ENCODE peak calls at places on chromosomes 5 and 9, in four cellular contexts. One of them, this sample, is unnamed.
A peak's percentile ranks its signal among the peaks of the same experiment; 100 is the strongest.

GRCh38 chr5:2913306-2913705 is 161.8 kb upstream of the IRX2 start:
- DNase-seq in activated CD4-positive, alpha-beta T cell treated with anti-CD3 and anti-CD28 coated beads, Interleukin-2, amount 50 U/mL, for 24 hours: no peak
- DNase-seq in NCI-H460: no peak
- DNase-seq in skeletal muscle cell: no peak
- DNase-seq in this sample: no peak

GRCh38 chr9:27572918-27573698 is at the start of gene C9orf72:
- DNase-seq in NCI-H460: peak; percentile 1
- DNase-seq in skeletal muscle cell: no peak
- DNase-seq in activated CD4-positive, alpha-beta T cell treated with anti-CD3 and anti-CD28 coated beads, Interleukin-2, amount 50 U/mL, for 24 hours: peak; percentile 80
- DNase-seq in this sample: peak; percentile 76

GRCh38 chr9:91766301-91766700 is 183.7 kb downstream of the ROR2 start:
- DNase-seq in NCI-H460: no peak
- DNase-seq in skeletal muscle cell: no peak
- DNase-seq in activated CD4-positive, alpha-beta T cell treated with anti-CD3 and anti-CD28 coated beads, Interleukin-2, amount 50 U/mL, for 24 hours: no peak
- DNase-seq in this sample: no peak

GRCh38 chr5:43007246-43007910 is 32.7 kb downstream of the ANXA2R start:
- DNase-seq in activated CD4-positive, alpha-beta T cell treated with anti-CD3 and anti-CD28 coated beads, Interleukin-2, amount 50 U/mL, for 24 hours: peak; percentile 61
- DNase-seq in NCI-H460: peak; percentile 88
- DNase-seq in skeletal muscle cell: no peak
- DNase-seq in this sample: peak; percentile 85

GRCh38 chr9:136658849-136659535 is 3.7 kb upstream of the EGFL7 start:
- DNase-seq in NCI-H460: no peak
- DNase-seq in skeletal muscle cell: no peak
- DNase-seq in activated CD4-positive, alpha-beta T cell treated with anti-CD3 and anti-CD28 coated beads, Interleukin-2, amount 50 U/mL, for 24 hours: no peak
- DNase-seq in this sample: no peak

GRCh38 chr9:90966475-90967150 is 165.0 kb downstream of the SYK start:
- DNase-seq in activated CD4-positive, alpha-beta T cell treated with anti-CD3 and anti-CD28 coated beads, Interleukin-2, amount 50 U/mL, for 24 hours: no peak
- DNase-seq in skeletal muscle cell: no peak
- DNase-seq in NCI-H460: no peak
- DNase-seq in this sample: no peak

GRCh38 chr5:155489949-155490348 is 476.4 kb downstream of the KIF4B start:
- DNase-seq in activated CD4-positive, alpha-beta T cell treated with anti-CD3 and anti-CD28 coated beads, Interleukin-2, amount 50 U/mL, for 24 hours: no peak
- DNase-seq in NCI-H460: no peak
- DNase-seq in skeletal muscle cell: no peak
- DNase-seq in this sample: no peak

GRCh38 chr5:155726267-155726666 is 600.7 kb upstream of the SGCD start:
- DNase-seq in activated CD4-positive, alpha-beta T cell treated with anti-CD3 and anti-CD28 coated beads, Interleukin-2, amount 50 U/mL, for 24 hours: no peak
- DNase-seq in NCI-H460: no peak
- DNase-seq in skeletal muscle cell: no peak
- DNase-seq in this sample: no peak

GRCh38 chr9:18668944-18669343 is 195.0 kb downstream of the ADAMTSL1 start:
- DNase-seq in activated CD4-positive, alpha-beta T cell treated with anti-CD3 and anti-CD28 coated beads, Interleukin-2, amount 50 U/mL, for 24 hours: no peak
- DNase-seq in NCI-H460: no peak
- DNase-seq in skeletal muscle cell: no peak
- DNase-seq in this sample: no peak

GRCh38 chr9:73889023-73889422 is 608.1 kb upstream of the RORB start:
- DNase-seq in NCI-H460: no peak
- DNase-seq in activated CD4-positive, alpha-beta T cell treated with anti-CD3 and anti-CD28 coated beads, Interleukin-2, amount 50 U/mL, for 24 hours: no peak
- DNase-seq in skeletal muscle cell: no peak
- DNase-seq in this sample: no peak

GRCh38 chr5:61330879-61331406 is 1.1 kb upstream of the ZSWIM6 start:
- DNase-seq in skeletal muscle cell: no peak
- DNase-seq in NCI-H460: peak; percentile 72
- DNase-seq in activated CD4-positive, alpha-beta T cell treated with anti-CD3 and anti-CD28 coated beads, Interleukin-2, amount 50 U/mL, for 24 hours: peak; percentile 55
- DNase-seq in this sample: peak; percentile 73

GRCh38 chr5:31990701-31991110 is 183.4 kb downstream of the GOLPH3 start:
- DNase-seq in skeletal muscle cell: peak; percentile 4
- DNase-seq in activated CD4-positive, alpha-beta T cell treated with anti-CD3 and anti-CD28 coated beads, Interleukin-2, amount 50 U/mL, for 24 hours: no peak
- DNase-seq in NCI-H460: no peak
- DNase-seq in this sample: no peak

GRCh38 chr5:180600554-180601041 is 9.3 kb upstream of the SCGB3A1 start:
- DNase-seq in NCI-H460: no peak
- DNase-seq in activated CD4-positive, alpha-beta T cell treated with anti-CD3 and anti-CD28 coated beads, Interleukin-2, amount 50 U/mL, for 24 hours: no peak
- DNase-seq in skeletal muscle cell: no peak
- DNase-seq in this sample: peak; percentile 10

GRCh38 chr5:40578501-40579451 is 100.9 kb upstream of the PTGER4 start:
- DNase-seq in NCI-H460: peak; percentile 56
- DNase-seq in activated CD4-positive, alpha-beta T cell treated with anti-CD3 and anti-CD28 coated beads, Interleukin-2, amount 50 U/mL, for 24 hours: peak; percentile 10
- DNase-seq in skeletal muscle cell: peak; percentile 32
- DNase-seq in this sample: no peak

GRCh38 chr9:88949425-88949824 is 41.8 kb upstream of the S1PR3 start:
- DNase-seq in NCI-H460: no peak
- DNase-seq in activated CD4-positive, alpha-beta T cell treated with anti-CD3 and anti-CD28 coated beads, Interleukin-2, amount 50 U/mL, for 24 hours: no peak
- DNase-seq in skeletal muscle cell: peak; percentile 88
- DNase-seq in this sample: no peak

GRCh38 chr5:170597109-170597741 is 93.4 kb downstream of the KCNIP1 start:
- DNase-seq in NCI-H460: no peak
- DNase-seq in skeletal muscle cell: peak; percentile 43
- DNase-seq in activated CD4-positive, alpha-beta T cell treated with anti-CD3 and anti-CD28 coated beads, Interleukin-2, amount 50 U/mL, for 24 hours: no peak
- DNase-seq in this sample: no peak

GRCh38 chr5:148729182-148729581 is 74.9 kb upstream of the HTR4 start:
- DNase-seq in skeletal muscle cell: no peak
- DNase-seq in NCI-H460: no peak
- DNase-seq in activated CD4-positive, alpha-beta T cell treated with anti-CD3 and anti-CD28 coated beads, Interleukin-2, amount 50 U/mL, for 24 hours: no peak
- DNase-seq in this sample: no peak

GRCh38 chr5:1127991-1128785 is 16.3 kb upstream of the SLC12A7 start:
- DNase-seq in skeletal muscle cell: no peak
- DNase-seq in activated CD4-positive, alpha-beta T cell treated with anti-CD3 and anti-CD28 coated beads, Interleukin-2, amount 50 U/mL, for 24 hours: no peak
- DNase-seq in NCI-H460: no peak
- DNase-seq in this sample: peak; percentile 68

GRCh38 chr5:14105717-14106435 is 37.3 kb upstream of the TRIO start:
- DNase-seq in activated CD4-positive, alpha-beta T cell treated with anti-CD3 and anti-CD28 coated beads, Interleukin-2, amount 50 U/mL, for 24 hours: no peak
- DNase-seq in NCI-H460: peak; percentile 25
- DNase-seq in skeletal muscle cell: peak; percentile 77
- DNase-seq in this sample: no peak

GRCh38 chr5:138469540-138470321 is 4.5 kb downstream of the EGR1 start:
- DNase-seq in skeletal muscle cell: peak; percentile 80
- DNase-seq in activated CD4-positive, alpha-beta T cell treated with anti-CD3 and anti-CD28 coated beads, Interleukin-2, amount 50 U/mL, for 24 hours: peak; percentile 26
- DNase-seq in NCI-H460: peak; percentile 69
- DNase-seq in this sample: no peak

GRCh38 chr9:137138701-137139467 is at the start of gene GRIN1:
- DNase-seq in activated CD4-positive, alpha-beta T cell treated with anti-CD3 and anti-CD28 coated beads, Interleukin-2, amount 50 U/mL, for 24 hours: no peak
- DNase-seq in skeletal muscle cell: no peak
- DNase-seq in NCI-H460: no peak
- DNase-seq in this sample: no peak

GRCh38 chr9:18442629-18443491 is 31.1 kb upstream of the ADAMTSL1 start:
- DNase-seq in NCI-H460: peak; percentile 58
- DNase-seq in skeletal muscle cell: peak; percentile 61
- DNase-seq in activated CD4-positive, alpha-beta T cell treated with anti-CD3 and anti-CD28 coated beads, Interleukin-2, amount 50 U/mL, for 24 hours: peak; percentile 5
- DNase-seq in this sample: peak; percentile 74

GRCh38 chr5:34053133-34053532 is 10.1 kb upstream of the C1QTNF3 start:
- DNase-seq in skeletal muscle cell: peak; percentile 57
- DNase-seq in activated CD4-positive, alpha-beta T cell treated with anti-CD3 and anti-CD28 coated beads, Interleukin-2, amount 50 U/mL, for 24 hours: no peak
- DNase-seq in NCI-H460: no peak
- DNase-seq in this sample: no peak

GRCh38 chr5:132679717-132680380 is 6.1 kb downstream of the IL4 start:
- DNase-seq in activated CD4-positive, alpha-beta T cell treated with anti-CD3 and anti-CD28 coated beads, Interleukin-2, amount 50 U/mL, for 24 hours: no peak
- DNase-seq in skeletal muscle cell: no peak
- DNase-seq in NCI-H460: no peak
- DNase-seq in this sample: no peak

GRCh38 chr9:103802068-103802467 is 292.0 kb upstream of the SMC2 start:
- DNase-seq in NCI-H460: no peak
- DNase-seq in skeletal muscle cell: no peak
- DNase-seq in activated CD4-positive, alpha-beta T cell treated with anti-CD3 and anti-CD28 coated beads, Interleukin-2, amount 50 U/mL, for 24 hours: no peak
- DNase-seq in this sample: no peak

GRCh38 chr9:14312721-14313377 is 1.1 kb downstream of the NFIB start:
- DNase-seq in skeletal muscle cell: no peak
- DNase-seq in NCI-H460: no peak
- DNase-seq in activated CD4-positive, alpha-beta T cell treated with anti-CD3 and anti-CD28 coated beads, Interleukin-2, amount 50 U/mL, for 24 hours: no peak
- DNase-seq in this sample: peak; percentile 42

GRCh38 chr5:137214446-137215189 is 284.5 kb downstream of the SPOCK1 start:
- DNase-seq in activated CD4-positive, alpha-beta T cell treated with anti-CD3 and anti-CD28 coated beads, Interleukin-2, amount 50 U/mL, for 24 hours: no peak
- DNase-seq in NCI-H460: no peak
- DNase-seq in skeletal muscle cell: no peak
- DNase-seq in this sample: no peak

GRCh38 chr5:138349842-138350635 is 2.4 kb upstream of the KDM3B start:
- DNase-seq in NCI-H460: no peak
- DNase-seq in skeletal muscle cell: peak; percentile 59
- DNase-seq in activated CD4-positive, alpha-beta T cell treated with anti-CD3 and anti-CD28 coated beads, Interleukin-2, amount 50 U/mL, for 24 hours: no peak
- DNase-seq in this sample: no peak